ENCODE peak calls at places on chromosomes 12 and 14, in nine cellular contexts. J is SK-MEL-5; T is RCC 7860; N is NCI-H1930; R is SW480; G is activated naive CD4-positive, alpha-beta T cell treated with anti-CD3 and anti-CD28 coated beads for 36 hours; V is Caki2; K is activated gamma-delta T cell treated with Interleukin-2 at 50 U/mL for 16 hours; I is A673. S is an unnamed sample.

GRCh38 chr14:90239139-90239538 is 17.2 kb upstream of the PSMC1 start:
- DNase-seq in T (no peak), J (no peak), K (no peak), V (no peak), G (no peak), I (no peak), N (no peak), R (no peak), S (no peak)

GRCh38 chr14:64064447-64064846 is 211.6 kb downstream of the SYNE2 start:
- DNase-seq in T (no peak), I (no peak), V (no peak), R (no peak), K (no peak), G (no peak), J (peak; percentile 39), N (no peak), S (no peak)

GRCh38 chr12:56931474-56931978 is 2.7 kb downstream of the SDR9C7 start:
- DNase-seq in G (peak; percentile 36), R (peak; percentile 4), I (peak; percentile 75), N (no peak), J (peak; percentile 15), V (no peak), K (no peak), T (no peak), S (no peak)

GRCh38 chr12:122862872-122863701 is 27.8 kb downstream of the HIP1R start:
- DNase-seq in V (no peak), N (no peak), T (no peak), K (no peak), R (peak; percentile 66), G (no peak), I (no peak), J (no peak), S (no peak)

GRCh38 chr14:67515386-67516079 is 17.6 kb upstream of the PLEKHH1 start:
- DNase-seq in T (no peak), I (peak; percentile 36), R (peak; percentile 37), G (peak; percentile 35), N (no peak), J (no peak), K (peak; percentile 30), V (no peak), S (no peak)

GRCh38 chr14:105052110-105052458 is 13.1 kb downstream of the GPR132 start:
- DNase-seq in K (no peak), V (no peak), I (no peak), R (no peak), T (no peak), N (no peak), G (no peak), J (no peak), S (no peak)

GRCh38 chr12:57756406-57757341 is 1.8 kb downstream of the MARCHF9 start:
- DNase-seq in J (peak; percentile 68), N (no peak), K (peak; percentile 69), R (no peak), G (peak; percentile 77), V (no peak), T (no peak), I (no peak), S (no peak)

GRCh38 chr12:94297325-94297724 is 148.9 kb downstream of the PLXNC1 start:
- DNase-seq in V (no peak), T (no peak), G (no peak), K (no peak), N (no peak), I (no peak), R (no peak), J (no peak), S (no peak)

GRCh38 chr12:108881953-108882352 is 2.1 kb downstream of the DAO start:
- DNase-seq in V (no peak), I (no peak), K (no peak), G (no peak), T (no peak), J (no peak), R (no peak), N (no peak), S (no peak)

GRCh38 chr14:52790756-52791203 is 627 bp downstream of the GNPNAT1 start:
- DNase-seq in G (no peak), R (no peak), V (no peak), K (no peak), I (peak; percentile 18), J (no peak), N (no peak), T (no peak), S (no peak)

GRCh38 chr14:63563370-63564026 is 20.3 kb upstream of the PPP2R5E start:
- DNase-seq in I (no peak), T (no peak), G (no peak), N (no peak), V (no peak), R (no peak), J (peak; percentile 33), K (no peak), S (no peak)

GRCh38 chr14:75044322-75044721 is 6.9 kb downstream of the MLH3 start:
- DNase-seq in V (no peak), J (no peak), N (no peak), G (no peak), T (peak; percentile 48), R (no peak), I (peak; percentile 72), K (no peak), S (no peak)

GRCh38 chr14:96117101-96117897 is 78.1 kb downstream of the C14orf132 start:
- DNase-seq in K (no peak), I (peak; percentile 56), V (no peak), J (no peak), T (no peak), G (peak; percentile 28), R (no peak), N (no peak), S (no peak)

GRCh38 chr14:76201162-76201561 is 49.4 kb downstream of the GPATCH2L start:
- DNase-seq in N (no peak), V (peak; percentile 40), T (peak; percentile 55), J (no peak), R (peak; percentile 23), G (no peak), K (no peak), I (peak; percentile 11), S (no peak)

GRCh38 chr12:32508626-32509025 is 109.3 kb downstream of the FGD4 start:
- DNase-seq in R (no peak), T (no peak), J (no peak), G (no peak), N (no peak), K (no peak), I (no peak), V (no peak), S (no peak)

GRCh38 chr12:124765571-124766489 is 97.8 kb downstream of the SCARB1 start:
- DNase-seq in K (no peak), I (no peak), G (no peak), R (no peak), T (no peak), V (no peak), N (no peak), J (no peak), S (no peak)

GRCh38 chr14:30790827-30791226 is 83.5 kb upstream of the COCH start:
- DNase-seq in G (no peak), K (no peak), I (no peak), R (no peak), V (no peak), N (no peak), J (no peak), T (no peak), S (no peak)

GRCh38 chr12:95881331-95881955 is 22.7 kb downstream of the SNRPF start:
- DNase-seq in I (peak; percentile 5), V (no peak), N (no peak), T (no peak), R (no peak), G (no peak), K (no peak), J (no peak), S (no peak)

GRCh38 chr14:48319823-48320222 is 644.4 kb upstream of the MDGA2 start:
- DNase-seq in V (no peak), K (no peak), G (no peak), T (no peak), I (peak; percentile 0), J (no peak), R (no peak), N (no peak), S (no peak)

GRCh38 chr12:114799574-114800487 is 115.9 kb upstream of the TBX3 start:
- DNase-seq in J (peak; percentile 66), V (no peak), K (no peak), G (no peak), T (no peak), N (no peak), I (no peak), R (peak; percentile 96), S (no peak)

GRCh38 chr14:71206766-71207371 is 299.6 kb downstream of the PCNX1 start:
- DNase-seq in N (no peak), I (peak; percentile 77), T (peak; percentile 12), G (no peak), J (peak; percentile 63), K (no peak), V (peak; percentile 29), R (peak; percentile 54), S (no peak)

GRCh38 chr12:3658327-3659163 is 94.4 kb downstream of the CRACR2A start:
- DNase-seq in K (peak; percentile 38), G (peak; percentile 52), J (peak; percentile 63), R (no peak), I (peak; percentile 70), V (no peak), N (no peak), T (no peak), S (no peak)

GRCh38 chr12:71980543-71980942 is 41.9 kb downstream of the TPH2 start:
- DNase-seq in I (no peak), G (no peak), K (no peak), V (no peak), T (no peak), J (peak; percentile 61), R (no peak), N (no peak), S (no peak)

GRCh38 chr12:24561411-24561871 is 387.5 kb downstream of the BCAT1 start:
- DNase-seq in R (no peak), J (peak; percentile 50), I (peak; percentile 75), K (no peak), V (no peak), G (no peak), T (peak; percentile 9), N (no peak), S (peak; percentile 45)

GRCh38 chr12:29516431-29516875 is 19.0 kb upstream of the OVCH1 start:
- DNase-seq in J (no peak), I (no peak), N (no peak), V (no peak), R (peak; percentile 21), T (no peak), K (no peak), G (no peak), S (no peak)

GRCh38 chr12:49092086-49092815 is 2.4 kb downstream of the DHH start:
- DNase-seq in V (no peak), T (peak; percentile 32), J (peak; percentile 87), K (peak; percentile 35), G (peak; percentile 80), I (peak; percentile 50), N (peak; percentile 54), R (peak; percentile 77), S (peak; percentile 74)

GRCh38 chr12:45235087-45236025 is 19.5 kb downstream of the ANO6 start:
- DNase-seq in V (peak; percentile 16), N (no peak), J (no peak), K (no peak), I (peak; percentile 49), G (peak; percentile 25), R (peak; percentile 62), T (peak; percentile 37), S (no peak)

GRCh38 chr14:63770187-63770807 is 42.4 kb upstream of the SGPP1 start:
- DNase-seq in J (peak; percentile 76), K (peak; percentile 53), I (peak; percentile 70), T (peak; percentile 6), V (peak; percentile 28), G (peak; percentile 72), R (no peak), N (no peak), S (no peak)

GRCh38 chr14:35138585-35138984 is 16.2 kb downstream of the PRORP start:
- DNase-seq in V (no peak), N (no peak), I (no peak), K (no peak), J (no peak), G (no peak), T (no peak), R (no peak), S (no peak)

GRCh38 chr14:93946506-93947170 is 19.5 kb downstream of the FAM181A start:
- DNase-seq in N (no peak), V (no peak), R (no peak), I (no peak), J (no peak), K (no peak), G (no peak), T (no peak), S (no peak)

GRCh38 chr12:96487214-96487613 is 2.2 kb upstream of the CFAP54 start:
- DNase-seq in I (no peak), K (no peak), R (no peak), G (no peak), V (peak; percentile 69), T (peak; percentile 66), J (no peak), N (no peak), S (no peak)

S was measured in nucleus accumbens.